ENCODE peak calls at places on chromosomes 6 and 20, in four cellular contexts. J, T, C and Z are unnamed samples.

GRCh38 chr20:33561981-33562601 is 72.2 kb downstream of the CBFA2T2 start:
- DNase-seq in T (peak), J (no peak), C (peak), Z (no peak)

GRCh38 chr20:63572788-63573738 is 976 bp downstream of the HELZ2 start:
- DNase-seq in C (no peak), T (no peak), J (no peak), Z (no peak)

GRCh38 chr6:33549196-33549595 is 30.9 kb downstream of the BAK1 start:
- DNase-seq in T (no peak), C (no peak), J (no peak), Z (no peak)

GRCh38 chr6:12649325-12649724 is 67.2 kb upstream of the PHACTR1 start:
- DNase-seq in C (no peak), J (no peak), T (no peak), Z (no peak)

GRCh38 chr6:159762681-159763293 is 942 bp downstream of the ACAT2 start:
- DNase-seq in J (no peak), C (peak), T (no peak), Z (no peak)

GRCh38 chr6:98117072-98117471 is 717.3 kb upstream of the POU3F2 start:
- DNase-seq in T (no peak), J (no peak), C (no peak), Z (no peak)

GRCh38 chr6:113909224-113909856 is 52.2 kb downstream of the MARCKS start:
- DNase-seq in J (peak), C (peak), T (peak), Z (peak)

GRCh38 chr20:58665606-58666005 is 14.5 kb downstream of the STX16 start:
- DNase-seq in T (no peak), C (no peak), J (no peak), Z (no peak)

GRCh38 chr20:53679597-53680309 is 86.1 kb upstream of the ZNF217 start:
- DNase-seq in C (no peak), T (no peak), J (no peak), Z (no peak)

GRCh38 chr6:52551483-52552277 is 25.2 kb downstream of the TRAM2 start:
- DNase-seq in T (no peak), J (no peak), C (no peak), Z (no peak)

GRCh38 chr20:51660741-51661608 is 107.2 kb downstream of the ATP9A start:
- DNase-seq in T (peak), J (no peak), C (no peak), Z (no peak)

GRCh38 chr20:59661621-59662020 is 57.3 kb downstream of the PHACTR3 start:
- DNase-seq in C (no peak), J (no peak), T (no peak), Z (no peak)

GRCh38 chr6:35199866-35200265 is 13.9 kb upstream of the SCUBE3 start:
- DNase-seq in T (no peak), J (no peak), C (no peak), Z (no peak)

GRCh38 chr6:42735976-42736375 is 9.9 kb downstream of the TBCC start:
- DNase-seq in T (no peak), J (no peak), C (no peak), Z (no peak)

GRCh38 chr6:66508433-66508832 is 801.4 kb upstream of the EYS start:
- DNase-seq in J (no peak), T (no peak), C (no peak), Z (no peak)

GRCh38 chr6:158492881-158493280 is 67.0 kb upstream of the TMEM181 start:
- DNase-seq in T (no peak), J (no peak), C (no peak), Z (no peak)

GRCh38 chr6:51927450-51927849 is 160.0 kb downstream of the PKHD1 start:
- DNase-seq in T (no peak), C (no peak), J (no peak), Z (no peak)

GRCh38 chr6:54266400-54266923 is 41.8 kb upstream of the TINAG start:
- DNase-seq in T (no peak), C (no peak), J (no peak), Z (peak)

GRCh38 chr6:12656841-12657435 is 59.6 kb upstream of the PHACTR1 start:
- DNase-seq in T (no peak), C (no peak), J (no peak), Z (no peak)

GRCh38 chr6:141513830-141514229 is 618.9 kb upstream of the GJE1 start:
- DNase-seq in T (no peak), J (no peak), C (no peak), Z (no peak)

GRCh38 chr6:169172946-169173345 is 80.7 kb downstream of the THBS2 start:
- DNase-seq in T (no peak), J (no peak), C (no peak), Z (no peak)

GRCh38 chr20:53794529-53795115 is 201.0 kb upstream of the ZNF217 start:
- DNase-seq in T (no peak), C (no peak), J (no peak), Z (no peak)

GRCh38 chr20:33719989-33720709 is at the start of gene PXMP4:
- DNase-seq in J (peak), C (peak), T (peak), Z (peak)

GRCh38 chr6:104143757-104144156 is 716.0 kb downstream of the HACE1 start:
- DNase-seq in C (no peak), J (no peak), T (no peak), Z (no peak)

GRCh38 chr6:11712760-11713159 is 65.8 kb downstream of the ADTRP start:
- DNase-seq in C (no peak), J (no peak), T (no peak), Z (no peak)

GRCh38 chr6:34062156-34062555 is 83.7 kb downstream of the GRM4 start:
- DNase-seq in C (no peak), J (no peak), T (no peak), Z (no peak)

GRCh38 chr6:135722679-135723078 is 128.8 kb upstream of the PDE7B start:
- DNase-seq in C (no peak), J (no peak), T (peak), Z (no peak)

GRCh38 chr20:18004389-18005031 is 35.7 kb downstream of the MGME1 start:
- DNase-seq in J (no peak), T (no peak), C (no peak), Z (no peak)

GRCh38 chr6:124076336-124077048 is 272.8 kb downstream of the NKAIN2 start:
- DNase-seq in C (no peak), J (no peak), T (no peak), Z (no peak)

GRCh38 chr6:123415844-123416468 is 220.8 kb downstream of the TRDN start:
- DNase-seq in T (peak), J (no peak), C (peak), Z (peak)

GRCh38 chr6:138972226-138972665 is 15.8 kb downstream of the REPS1 start:
- DNase-seq in J (no peak), T (no peak), C (no peak), Z (no peak)

GRCh38 chr6:72132851-72133250 is 246.5 kb downstream of the RIMS1 start:
- DNase-seq in T (no peak), J (no peak), C (no peak), Z (no peak)

GRCh38 chr6:1316482-1317220 is 4.8 kb downstream of the FOXQ1 start:
- DNase-seq in C (no peak), T (no peak), J (peak), Z (no peak)

GRCh38 chr6:111076024-111076680 is 11.2 kb upstream of the SLC16A10 start:
- DNase-seq in C (no peak), J (no peak), T (no peak), Z (no peak)

GRCh38 chr6:165662671-165663282 is at the start of gene PDE10A:
- DNase-seq in T (no peak), J (no peak), C (no peak), Z (no peak)

GRCh38 chr6:71349395-71349794 is 60.8 kb downstream of the OGFRL1 start:
- DNase-seq in C (no peak), J (no peak), T (peak), Z (no peak)

GRCh38 chr20:19952392-19952791 is 64.8 kb upstream of the NAA20 start:
- DNase-seq in J (no peak), T (no peak), C (no peak), Z (no peak)

GRCh38 chr6:108562503-108562993 is 1.8 kb downstream of the FOXO3 start:
- DNase-seq in T (peak), C (peak), J (no peak), Z (no peak)

GRCh38 chr6:143401060-143401426 is 49.5 kb downstream of the ADAT2 start:
- DNase-seq in J (no peak), C (no peak), T (no peak), Z (no peak)
- TF ChIP-seq YY1 in J (no peak), C (no peak), T (no peak), Z (no peak)

GRCh38 chr20:39309458-39309857 is 347.3 kb downstream of the DHX35 start:
- DNase-seq in J (no peak), T (no peak), C (no peak), Z (no peak)
- TF ChIP-seq YY1 in J (no peak), T (no peak), C (no peak), Z (no peak)

GRCh38 chr6:16288163-16288562 is 49.8 kb downstream of the GMPR start:
- DNase-seq in J (no peak), C (no peak), T (no peak), Z (no peak)

GRCh38 chr6:16285467-16286150 is 47.2 kb downstream of the GMPR start:
- DNase-seq in J (no peak), T (no peak), C (no peak), Z (no peak)

GRCh38 chr6:16282370-16282769 is 44.0 kb downstream of the GMPR start:
- DNase-seq in J (no peak), C (no peak), T (no peak), Z (no peak)

GRCh38 chr6:16286151-16286522 is 47.8 kb downstream of the GMPR start:
- DNase-seq in C (peak), T (peak), J (no peak), Z (peak)

DNA sequence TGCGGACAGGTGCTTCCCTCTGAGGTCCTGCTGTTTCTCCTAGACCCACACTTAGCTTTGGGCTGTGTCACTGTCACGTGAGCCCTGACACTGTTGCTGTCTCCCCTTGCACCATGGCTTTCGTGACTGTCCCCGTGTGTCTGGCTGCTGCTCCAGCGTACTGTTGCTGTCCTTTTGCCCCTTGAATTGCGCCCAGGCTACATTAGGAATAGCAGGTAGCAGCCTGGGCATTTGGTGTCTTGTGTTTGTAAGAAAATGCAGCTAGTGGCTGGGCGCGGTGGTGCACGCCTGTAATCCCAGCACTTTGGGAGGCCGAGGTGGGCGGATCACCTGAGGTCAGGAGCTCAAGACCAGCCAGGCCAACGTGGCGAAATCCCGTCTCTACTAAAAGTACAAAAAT is 46.1 kb downstream of the GMPR start:
- DNase-seq in J (no peak), C (no peak), T (no peak), Z (no peak)
- TF ChIP-seq YY1 in J (no peak), C (no peak), T (no peak), Z (no peak)

DNA sequence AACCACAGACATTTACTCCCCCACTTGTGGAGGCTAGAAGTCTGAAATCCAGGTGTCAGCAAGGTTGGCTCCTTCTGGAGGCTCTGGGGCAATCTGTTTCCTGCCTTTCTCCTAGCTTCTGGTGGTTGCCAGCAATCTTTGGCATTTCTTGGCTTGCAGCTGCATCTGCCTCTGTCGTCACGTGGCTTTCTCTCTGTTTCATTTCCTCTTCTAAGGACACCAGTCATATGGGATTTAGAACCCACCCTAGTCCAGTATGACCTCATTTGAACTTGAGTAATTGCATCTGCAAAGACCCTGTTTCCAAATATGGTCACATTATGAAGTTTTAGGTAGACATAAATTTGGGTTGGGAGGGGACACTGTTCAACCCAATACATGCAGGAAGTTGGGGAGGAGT is 56.2 kb upstream of the EPB41L1 start:
- DNase-seq in C (no peak), T (no peak), J (peak), Z (no peak)
- TF ChIP-seq YY1 in C (no peak), T (no peak), J (no peak), Z (no peak)